ENCODE peak calls at places on chromosome 7, in five cellular contexts. R, J, E, Y and H are unnamed samples.

GRCh38 chr7:133112335-133112734 is 30.4 kb upstream of the CHCHD3 start:
- DNase-seq in E (no peak), Y (no peak), R (no peak), J (no peak), H (no peak)

GRCh38 chr7:131538791-131539179 is 17.6 kb downstream of the PODXL start:
- DNase-seq in R (no peak), J (no peak), E (no peak), Y (no peak), H (no peak)

GRCh38 chr7:151109094-151110048 is 23.1 kb downstream of the AGAP3 start:
- DNase-seq in J (no peak), Y (no peak), R (no peak), E (no peak), H (no peak)

GRCh38 chr7:38451840-38452239 is 178.4 kb upstream of the TARP start:
- DNase-seq in J (no peak), Y (no peak), R (no peak), E (peak), H (no peak)

GRCh38 chr7:39130740-39131538 is 153.2 kb downstream of the POU6F2 start:
- DNase-seq in R (no peak), J (no peak), Y (no peak), E (no peak), H (no peak)

GRCh38 chr7:55571534-55572377 is 546 bp downstream of the VOPP1 start:
- DNase-seq in J (no peak), R (peak), E (peak), Y (no peak), H (peak)

GRCh38 chr7:134865001-134865845 is 85.8 kb downstream of the CALD1 start:
- DNase-seq in Y (no peak), E (no peak), J (no peak), R (no peak), H (no peak)

GRCh38 chr7:142196066-142196840 is 61.6 kb downstream of the PRSS58 start:
- DNase-seq in E (no peak), Y (no peak), J (no peak), R (no peak), H (no peak)

GRCh38 chr7:115113776-115114175 is 191.9 kb downstream of the MDFIC start:
- DNase-seq in Y (no peak), E (peak), R (no peak), J (no peak), H (no peak)

GRCh38 chr7:51318886-51319579 is 2.4 kb upstream of the COBL start:
- DNase-seq in E (peak), R (peak), J (no peak), Y (no peak), H (no peak)

GRCh38 chr7:70356975-70357374 is 758.7 kb downstream of the AUTS2 start:
- DNase-seq in J (no peak), R (no peak), E (no peak), Y (no peak), H (no peak)

GRCh38 chr7:29684787-29685650 is 121.3 kb upstream of the WIPF3 start:
- DNase-seq in R (peak), Y (no peak), E (peak), J (peak), H (peak)

GRCh38 chr7:66296-66695 is 126.1 kb upstream of the FAM20C start:
- DNase-seq in J (no peak), E (no peak), R (no peak), Y (no peak), H (no peak)

DNA sequence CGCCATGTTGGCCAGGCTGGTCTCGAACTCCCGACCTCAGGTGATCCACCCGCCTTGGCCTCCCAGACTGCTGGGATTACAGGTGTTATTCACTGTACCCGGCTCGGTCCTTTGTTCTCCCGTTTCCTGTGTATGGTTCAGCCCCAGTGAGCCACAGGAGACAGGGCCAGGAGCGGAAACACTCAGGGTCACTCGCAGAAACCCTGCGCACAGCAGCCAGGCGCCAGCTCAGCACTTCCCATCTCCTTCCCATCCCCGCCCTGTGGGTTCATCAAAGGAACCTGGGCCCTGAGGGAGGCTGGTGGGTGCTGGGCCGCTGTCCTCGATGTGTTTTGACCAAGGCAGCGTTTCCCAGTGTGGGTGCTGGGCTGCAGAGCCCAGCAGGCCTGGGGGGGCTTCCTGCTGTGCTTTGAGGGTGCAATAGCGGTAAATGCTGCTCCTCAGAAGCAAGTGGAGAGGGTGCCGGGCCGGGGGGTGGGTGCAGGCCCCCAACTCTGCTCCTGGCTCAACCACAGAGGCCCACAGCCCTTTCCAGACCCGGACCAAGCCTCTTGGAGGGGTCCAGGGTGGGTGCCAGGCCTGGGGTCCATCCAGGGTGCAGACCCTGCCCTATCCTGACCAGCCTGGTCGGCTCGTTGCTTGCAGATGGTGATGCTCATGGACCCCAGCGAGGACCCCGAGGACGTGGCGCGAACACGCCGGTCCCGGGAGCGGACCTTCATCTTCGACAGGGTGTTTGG is 15.3 kb upstream of the CHST12 start:
- DNase-seq in Y (no peak), E (no peak), R (no peak), J (no peak), H (no peak)
- TF ChIP-seq POLR2AphosphoS5 in Y (no peak), E (no peak), R (no peak), J (no peak), H (no peak)

GRCh38 chr7:122304604-122304975 is at the start of gene FEZF1:
- DNase-seq in J (no peak), E (peak), R (no peak), Y (peak), H (no peak)
- TF ChIP-seq POLR2AphosphoS5 in J (no peak), E (no peak), R (no peak), Y (peak), H (no peak)

GRCh38 chr7:36945612-36946400 is 221.5 kb upstream of the AOAH start:
- DNase-seq in E (peak), J (no peak), R (peak), Y (no peak), H (no peak)
- TF ChIP-seq POLR2AphosphoS5 in E (no peak), J (no peak), R (peak), Y (no peak), H (no peak)

GRCh38 chr7:123351027-123351426 is 151.3 kb upstream of the SLC13A1 start:
- DNase-seq in R (no peak), Y (no peak), J (no peak), E (no peak), H (no peak)

GRCh38 chr7:123348700-123349099 is 148.9 kb upstream of the SLC13A1 start:
- DNase-seq in R (no peak), Y (no peak), E (no peak), J (no peak), H (no peak)

GRCh38 chr7:123352957-123353356 is 153.2 kb upstream of the SLC13A1 start:
- DNase-seq in R (no peak), J (no peak), E (no peak), Y (no peak), H (no peak)

GRCh38 chr7:123352226-123352550 is 152.4 kb upstream of the SLC13A1 start:
- DNase-seq in R (no peak), Y (no peak), J (no peak), E (no peak), H (no peak)

DNA sequence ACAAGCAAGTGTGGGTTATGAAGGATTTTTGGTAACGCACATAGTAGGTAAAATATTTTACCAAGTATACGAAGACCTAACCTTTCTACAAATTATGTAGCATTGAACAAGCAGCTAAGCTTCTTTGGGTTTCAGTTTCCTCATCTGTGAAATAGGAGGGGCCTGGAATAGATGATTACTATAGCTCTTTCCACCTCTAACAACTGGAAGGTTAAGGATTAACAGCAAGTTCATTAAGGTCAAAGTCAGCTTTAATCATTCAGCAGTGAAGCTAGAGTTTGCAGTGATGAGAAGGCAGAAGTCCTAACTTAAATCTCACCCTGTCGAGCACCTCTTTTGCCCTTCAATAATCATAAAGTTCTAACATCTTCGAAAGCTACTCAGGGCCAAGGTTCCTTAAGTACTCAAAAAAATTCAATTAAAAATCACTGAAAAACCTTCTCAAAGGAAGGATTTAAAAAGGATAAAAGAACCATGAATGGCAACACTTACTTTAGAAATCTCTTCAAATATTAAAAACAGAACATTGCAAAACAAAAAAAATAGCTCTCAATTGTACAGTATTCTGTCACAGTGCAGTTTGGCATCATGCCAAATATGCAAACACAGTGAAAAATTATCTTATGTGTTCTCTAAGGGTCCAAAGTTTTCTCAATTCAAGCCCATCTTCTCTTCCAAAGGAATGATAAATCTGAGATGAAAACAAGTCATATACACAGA is 151.9 kb upstream of the SLC13A1 start:
- DNase-seq in R (no peak), Y (no peak), J (no peak), E (no peak), H (no peak)
- TF ChIP-seq POLR2AphosphoS5 in R (no peak), Y (no peak), J (no peak), E (no peak), H (no peak)

GRCh38 chr7:140587243-140587642 is 53.4 kb downstream of the DENND2A start:
- DNase-seq in R (no peak), J (no peak), E (no peak), Y (no peak), H (no peak)

GRCh38 chr7:140593583-140593982 is 47.0 kb downstream of the DENND2A start:
- DNase-seq in R (no peak), E (no peak), J (no peak), Y (no peak), H (no peak)

GRCh38 chr7:140594131-140594691 is 46.4 kb downstream of the DENND2A start:
- DNase-seq in J (no peak), R (no peak), E (no peak), Y (no peak), H (no peak)

GRCh38 chr7:140592957-140593356 is 47.7 kb downstream of the DENND2A start:
- DNase-seq in E (no peak), Y (no peak), R (no peak), J (no peak), H (no peak)

GRCh38 chr7:140591178-140591902 is 49.3 kb downstream of the DENND2A start:
- DNase-seq in Y (no peak), R (no peak), E (no peak), J (no peak), H (no peak)
- TF ChIP-seq POLR2AphosphoS5 in Y (no peak), R (no peak), E (no peak), J (no peak), H (no peak)

GRCh38 chr7:100852048-100852872 is at the start of gene SLC12A9:
- DNase-seq in Y (no peak), R (peak), J (peak), E (peak), H (peak)
- TF ChIP-seq POLR2AphosphoS5 in Y (peak), R (peak), J (no peak), E (peak), H (peak)

DNA sequence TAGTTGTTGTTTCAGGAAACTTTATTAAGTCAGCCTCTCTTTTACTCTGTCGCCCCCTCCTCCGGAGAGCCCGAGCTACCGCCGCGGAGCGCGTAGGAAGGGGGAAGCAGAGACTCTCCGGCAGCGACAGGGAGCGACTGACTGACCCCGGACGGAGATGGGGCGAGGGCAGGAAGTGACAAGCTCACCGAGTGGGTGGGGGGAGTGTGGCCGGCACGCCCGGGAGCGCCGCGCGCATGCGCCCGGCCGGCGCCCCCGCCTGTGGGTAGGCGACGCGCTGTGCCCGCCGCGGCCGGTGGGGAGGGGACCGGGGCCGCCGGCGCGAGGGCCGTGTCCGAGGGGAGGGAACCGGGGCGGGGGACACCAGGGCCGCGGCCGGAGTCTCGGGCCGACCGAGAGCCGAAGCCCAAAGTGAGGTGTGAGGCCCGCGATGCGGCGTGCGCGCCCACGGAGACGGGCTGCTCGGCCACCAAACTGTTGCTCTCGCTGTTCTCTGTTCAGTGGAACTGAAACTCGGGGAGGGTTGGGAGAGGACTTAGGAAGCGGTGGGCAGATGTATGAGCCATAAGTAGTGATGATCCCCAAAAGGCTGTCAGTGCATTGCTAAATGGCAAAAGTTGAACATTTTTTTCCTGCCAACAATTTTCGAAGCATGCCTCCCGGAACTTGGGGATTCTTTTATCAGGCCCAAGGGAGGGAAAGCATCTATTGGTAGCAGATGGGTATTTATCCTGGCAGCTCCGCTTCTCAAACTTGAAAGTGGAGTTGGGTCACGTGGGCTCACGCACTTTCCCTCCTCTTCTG is at the start of gene ZNF800:
- DNase-seq in Y (peak), E (peak), J (peak), R (peak), H (peak)
- TF ChIP-seq POLR2AphosphoS5 in Y (peak), E (peak), J (peak), R (peak), H (peak)

DNA sequence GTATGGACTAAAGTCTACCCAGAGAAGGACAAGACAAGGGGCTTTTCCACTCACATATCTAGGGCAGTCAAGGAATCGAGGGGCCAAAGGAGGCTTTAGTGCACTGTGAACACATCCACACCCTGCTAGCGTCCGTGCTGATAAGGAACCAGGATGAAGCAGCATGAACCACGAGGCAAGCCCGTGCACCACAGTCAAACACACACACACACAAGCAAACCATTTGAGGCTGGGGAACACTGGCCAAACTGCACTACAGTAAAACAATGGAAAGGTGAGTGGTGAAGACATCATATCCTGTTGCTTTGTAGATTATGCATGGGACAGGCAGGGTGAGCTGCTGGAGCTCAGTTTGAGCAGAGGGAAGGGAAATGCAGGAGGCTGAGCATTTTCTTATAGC is 177.4 kb upstream of the CDCA7L start:
- DNase-seq in E (no peak), J (no peak), Y (no peak), R (no peak), H (no peak)
- TF ChIP-seq POLR2AphosphoS5 in E (no peak), J (no peak), Y (no peak), R (no peak), H (no peak)